ENCODE peak calls at places on chromosomes 6 and 20, in six cellular contexts. One of them, this sample, is unnamed.

GRCh38 chr6:104958720-104959452 is 2.0 kb downstream of the LIN28B start:
- DNase-seq in ovary: no peak
- DNase-seq in transverse colon: no peak
- DNase-seq in HepG2: peak; percentile 68
- DNase-seq in suprapubic skin: no peak
- DNase-seq in A549: peak; percentile 57
- DNase-seq in this sample: no peak

GRCh38 chr6:150541587-150541986 is 58.1 kb upstream of the PLEKHG1 start:
- DNase-seq in ovary: no peak
- DNase-seq in transverse colon: no peak
- DNase-seq in HepG2: peak; percentile 9
- DNase-seq in suprapubic skin: no peak
- DNase-seq in A549: no peak
- DNase-seq in this sample: no peak

GRCh38 chr6:163014736-163015135 is 287.0 kb downstream of the PACRG start:
- DNase-seq in ovary: no peak
- DNase-seq in transverse colon: no peak
- DNase-seq in HepG2: no peak
- DNase-seq in suprapubic skin: no peak
- DNase-seq in A549: no peak
- DNase-seq in this sample: no peak

GRCh38 chr6:2823104-2823850 is 18.4 kb downstream of the SERPINB1 start:
- DNase-seq in ovary: no peak
- DNase-seq in transverse colon: peak; percentile 44
- DNase-seq in HepG2: no peak
- DNase-seq in suprapubic skin: no peak
- DNase-seq in A549: no peak
- DNase-seq in this sample: no peak

GRCh38 chr6:21508753-21509152 is 84.8 kb upstream of the SOX4 start:
- DNase-seq in ovary: no peak
- DNase-seq in transverse colon: no peak
- DNase-seq in HepG2: peak; percentile 29
- DNase-seq in suprapubic skin: no peak
- DNase-seq in A549: no peak
- DNase-seq in this sample: no peak

GRCh38 chr6:26284537-26285142 is 80.4 kb upstream of the BTN3A2 start:
- DNase-seq in ovary: peak; percentile 64
- DNase-seq in transverse colon: peak; percentile 69
- DNase-seq in HepG2: no peak
- DNase-seq in suprapubic skin: peak; percentile 85
- DNase-seq in A549: peak; percentile 72
- DNase-seq in this sample: peak; percentile 83

GRCh38 chr6:28449056-28449455 is 5.8 kb upstream of the ZSCAN23 start:
- DNase-seq in ovary: no peak
- DNase-seq in transverse colon: no peak
- DNase-seq in HepG2: no peak
- DNase-seq in suprapubic skin: no peak
- DNase-seq in A549: no peak
- DNase-seq in this sample: no peak

GRCh38 chr6:7726416-7727149 is 684 bp downstream of the BMP6 start:
- DNase-seq in ovary: peak; percentile 44
- DNase-seq in transverse colon: no peak
- DNase-seq in HepG2: no peak
- DNase-seq in suprapubic skin: no peak
- DNase-seq in A549: peak; percentile 45
- DNase-seq in this sample: no peak

GRCh38 chr6:137095651-137096238 is 51.0 kb upstream of the IL20RA start:
- DNase-seq in ovary: no peak
- DNase-seq in transverse colon: no peak
- DNase-seq in HepG2: no peak
- DNase-seq in suprapubic skin: no peak
- DNase-seq in A549: no peak
- DNase-seq in this sample: no peak

GRCh38 chr6:72856801-72857200 is 234.9 kb downstream of the KCNQ5 start:
- DNase-seq in ovary: no peak
- DNase-seq in transverse colon: no peak
- DNase-seq in HepG2: no peak
- DNase-seq in suprapubic skin: no peak
- DNase-seq in A549: no peak
- DNase-seq in this sample: no peak
- TF ChIP-seq EP300 in ovary: no peak
- TF ChIP-seq EP300 in transverse colon: no peak
- TF ChIP-seq EP300 in HepG2: no peak
- TF ChIP-seq EP300 in suprapubic skin: no peak
- TF ChIP-seq EP300 in A549: no peak
- TF ChIP-seq EP300 in this sample: no peak

GRCh38 chr6:168353041-168353440 is 33.5 kb upstream of the DACT2 start:
- DNase-seq in ovary: no peak
- DNase-seq in transverse colon: no peak
- DNase-seq in HepG2: no peak
- DNase-seq in suprapubic skin: no peak
- DNase-seq in A549: no peak
- DNase-seq in this sample: no peak

GRCh38 chr6:168348186-168348585 is 28.6 kb upstream of the DACT2 start:
- DNase-seq in ovary: no peak
- DNase-seq in transverse colon: no peak
- DNase-seq in HepG2: no peak
- DNase-seq in suprapubic skin: no peak
- DNase-seq in A549: no peak
- DNase-seq in this sample: no peak

GRCh38 chr6:168347053-168347452 is 27.5 kb upstream of the DACT2 start:
- DNase-seq in ovary: no peak
- DNase-seq in transverse colon: no peak
- DNase-seq in HepG2: no peak
- DNase-seq in suprapubic skin: no peak
- DNase-seq in A549: no peak
- DNase-seq in this sample: no peak

GRCh38 chr6:168347615-168348014 is 28.0 kb upstream of the DACT2 start:
- DNase-seq in ovary: no peak
- DNase-seq in transverse colon: no peak
- DNase-seq in HepG2: no peak
- DNase-seq in suprapubic skin: no peak
- DNase-seq in A549: no peak
- DNase-seq in this sample: no peak

DNA sequence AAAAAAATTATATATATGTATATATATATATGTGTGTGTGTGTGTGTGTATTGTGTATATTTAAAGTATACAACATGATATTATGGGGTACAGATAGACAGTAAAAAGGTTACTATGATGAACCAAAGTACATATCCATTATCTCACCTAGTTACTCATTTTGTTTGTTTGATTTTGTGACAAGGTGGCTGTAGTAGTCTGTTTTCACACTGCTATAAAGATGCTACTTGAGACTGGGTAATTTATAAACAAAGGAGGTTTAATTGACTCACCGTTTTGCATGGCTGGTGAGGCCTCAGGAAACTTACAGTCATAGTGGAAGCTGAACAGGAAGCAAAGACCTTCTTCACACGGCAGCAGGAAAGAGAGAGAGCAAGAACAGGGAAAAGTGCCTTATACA is 30.1 kb upstream of the DACT2 start:
- DNase-seq in ovary: no peak
- DNase-seq in transverse colon: no peak
- DNase-seq in HepG2: no peak
- DNase-seq in suprapubic skin: no peak
- DNase-seq in A549: no peak
- DNase-seq in this sample: no peak
- H3K9me3 ChIP-seq in ovary: no peaks in the 10 kb centered on the region
- H3K9me3 ChIP-seq in transverse colon: no peaks in the 10 kb centered on the region
- H3K9me3 ChIP-seq in HepG2: no peaks in the 10 kb centered on the region
- H3K9me3 ChIP-seq in suprapubic skin: no peaks in the 10 kb centered on the region
- H3K9me3 ChIP-seq in A549: no peaks in the 10 kb centered on the region
- H3K9me3 ChIP-seq in this sample: no peaks in the 10 kb centered on the region

GRCh38 chr20:53867741-53868351 is 202.5 kb downstream of the BCAS1 start:
- DNase-seq in ovary: no peak
- DNase-seq in transverse colon: no peak
- DNase-seq in HepG2: no peak
- DNase-seq in suprapubic skin: no peak
- DNase-seq in A549: no peak
- DNase-seq in this sample: no peak

GRCh38 chr20:53869466-53870258 is 200.7 kb downstream of the BCAS1 start:
- DNase-seq in ovary: peak; percentile 40
- DNase-seq in transverse colon: peak; percentile 84
- DNase-seq in HepG2: peak; percentile 96
- DNase-seq in suprapubic skin: no peak
- DNase-seq in A549: peak; percentile 93
- DNase-seq in this sample: no peak

GRCh38 chr20:53866787-53867740 is 203.3 kb downstream of the BCAS1 start:
- DNase-seq in ovary: no peak
- DNase-seq in transverse colon: no peak
- DNase-seq in HepG2: peak; percentile 82
- DNase-seq in suprapubic skin: no peak
- DNase-seq in A549: no peak
- DNase-seq in this sample: no peak

GRCh38 chr20:53870426-53871199 is 199.8 kb downstream of the BCAS1 start:
- DNase-seq in ovary: no peak
- DNase-seq in transverse colon: no peak
- DNase-seq in HepG2: no peak
- DNase-seq in suprapubic skin: no peak
- DNase-seq in A549: no peak
- DNase-seq in this sample: no peak

DNA sequence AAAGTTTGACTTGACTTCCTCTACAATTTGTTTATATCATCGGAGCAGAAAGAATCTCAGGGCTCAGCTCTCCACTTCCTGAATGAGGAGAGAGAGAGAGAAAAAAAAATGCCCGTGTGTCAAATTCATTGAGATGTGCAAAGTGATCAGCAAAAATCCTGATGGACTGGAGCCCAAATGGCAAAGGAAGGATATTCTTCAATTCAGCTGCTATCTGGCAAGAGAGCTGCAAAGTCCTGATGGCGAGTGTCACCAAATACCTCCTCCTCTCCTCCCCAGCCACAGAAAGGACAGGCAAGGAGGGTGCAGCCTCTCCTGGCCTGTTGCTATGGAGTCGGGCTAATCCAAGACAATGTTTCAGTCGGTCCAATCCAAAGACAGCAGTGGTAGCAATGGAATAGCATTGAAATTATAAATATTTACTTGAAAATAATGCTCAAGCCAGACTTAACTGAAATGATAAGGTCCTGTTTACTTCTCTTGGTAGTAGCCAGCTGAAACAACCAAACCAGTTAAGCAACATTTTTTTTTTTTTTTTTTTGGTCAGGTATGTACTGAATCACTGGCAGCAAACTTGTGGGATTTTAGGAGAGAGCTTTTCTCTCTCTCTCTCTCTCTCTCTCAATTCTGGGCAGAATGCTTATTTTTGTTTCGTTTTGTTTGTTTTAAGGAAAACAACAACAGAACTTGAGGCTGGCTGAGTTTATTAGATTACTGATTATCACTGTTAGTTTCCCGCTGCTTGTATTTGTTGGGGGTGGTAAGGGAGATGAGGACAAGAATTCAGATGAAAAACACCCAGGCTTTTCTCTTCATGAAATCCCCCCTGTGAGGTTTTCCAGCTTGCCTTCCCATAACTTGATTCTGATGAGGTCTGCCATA is 204.2 kb downstream of the BCAS1 start:
- DNase-seq in ovary: no peak
- DNase-seq in transverse colon: peak; percentile 53
- DNase-seq in HepG2: peak; percentile 59
- DNase-seq in suprapubic skin: no peak
- DNase-seq in A549: peak; percentile 81
- DNase-seq in this sample: peak; percentile 28
- TF ChIP-seq EP300 in ovary: no peak
- TF ChIP-seq EP300 in transverse colon: no peak
- TF ChIP-seq EP300 in HepG2: no peak
- TF ChIP-seq EP300 in suprapubic skin: no peak
- TF ChIP-seq EP300 in A549: no peak
- TF ChIP-seq EP300 in this sample: no peak

DNA sequence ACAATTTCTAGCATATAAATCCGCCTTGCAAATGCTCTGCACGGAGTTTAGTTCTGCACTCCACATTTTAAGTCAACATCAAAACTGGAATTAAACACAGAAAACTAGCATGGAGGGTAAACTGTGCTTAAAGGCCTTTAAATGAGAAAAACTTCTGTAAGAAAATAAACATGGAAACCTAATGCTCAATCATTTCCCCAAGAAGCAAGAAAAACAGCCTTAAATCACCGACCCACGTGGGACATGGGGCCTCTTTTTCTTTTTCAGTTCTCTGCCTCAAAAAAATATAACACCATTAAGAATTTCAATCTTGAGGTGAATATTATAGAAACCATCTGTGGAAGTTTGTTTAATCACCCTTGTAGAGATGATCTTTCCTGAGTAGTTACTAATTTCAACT is 5.4 kb downstream of the SIM1 start:
- DNase-seq in ovary: no peak
- DNase-seq in transverse colon: no peak
- DNase-seq in HepG2: no peak
- DNase-seq in suprapubic skin: no peak
- DNase-seq in A549: no peak
- DNase-seq in this sample: no peak
- H3K9me3 ChIP-seq in ovary: no peaks in the 10 kb centered on the region
- H3K9me3 ChIP-seq in transverse colon: no peaks in the 10 kb centered on the region
- H3K9me3 ChIP-seq in HepG2: no peaks in the 10 kb centered on the region
- H3K9me3 ChIP-seq in suprapubic skin: no peaks in the 10 kb centered on the region
- H3K9me3 ChIP-seq in A549: no peaks in the 10 kb centered on the region
- H3K9me3 ChIP-seq in this sample: no peaks in the 10 kb centered on the region

GRCh38 chr6:98716341-98716740 is 118.0 kb upstream of the POU3F2 start:
- DNase-seq in ovary: no peak
- DNase-seq in transverse colon: no peak
- DNase-seq in HepG2: peak; percentile 1
- DNase-seq in suprapubic skin: no peak
- DNase-seq in A549: no peak
- DNase-seq in this sample: no peak
- TF ChIP-seq EP300 in ovary: no peak
- TF ChIP-seq EP300 in transverse colon: no peak
- TF ChIP-seq EP300 in HepG2: no peak
- TF ChIP-seq EP300 in suprapubic skin: no peak
- TF ChIP-seq EP300 in A549: no peak
- TF ChIP-seq EP300 in this sample: no peak

DNA sequence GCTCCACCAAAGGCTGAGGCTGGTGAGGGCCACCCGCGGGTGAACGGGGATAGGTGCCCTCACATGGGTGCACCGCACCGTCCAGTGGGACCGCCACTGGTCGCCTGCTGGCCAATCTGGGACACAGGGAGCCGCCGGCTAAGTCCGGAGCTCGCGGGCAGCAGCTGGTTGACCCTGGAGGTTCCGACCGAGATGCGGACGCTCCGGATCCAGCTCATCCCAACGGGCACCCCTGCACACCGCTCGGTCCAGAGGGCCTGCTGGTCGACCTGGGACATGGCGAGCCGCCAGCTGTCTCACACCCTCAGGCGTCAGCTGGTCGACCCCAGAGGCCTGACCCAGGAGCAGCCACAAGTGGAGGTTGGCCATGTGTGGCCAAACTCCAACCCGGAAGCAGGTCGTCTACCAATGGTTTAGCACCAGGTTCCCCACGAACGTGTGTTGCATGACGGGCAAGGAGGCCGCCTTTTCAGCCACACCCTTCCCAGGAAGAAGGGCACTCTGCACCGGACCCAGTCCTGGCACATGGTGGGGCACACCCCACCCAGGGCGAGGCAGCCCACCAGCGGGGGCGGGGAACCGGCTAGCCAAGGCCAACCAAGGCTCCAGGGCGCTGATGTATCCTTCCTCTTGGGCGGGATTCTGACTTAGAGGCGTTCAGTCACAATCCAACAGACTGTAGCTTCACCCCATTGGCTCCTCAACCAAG is 746.0 kb upstream of the DEFB115 start:
- DNase-seq in ovary: no peak
- DNase-seq in transverse colon: no peak
- DNase-seq in HepG2: no peak
- DNase-seq in suprapubic skin: no peak
- DNase-seq in A549: no peak
- DNase-seq in this sample: peak; percentile 84
- H3K9me3 ChIP-seq in ovary: no peaks in the 10 kb centered on the region
- H3K9me3 ChIP-seq in transverse colon: no peaks in the 10 kb centered on the region
- H3K9me3 ChIP-seq in HepG2: peaks cover 45% of the 10 kb centered on the region
- H3K9me3 ChIP-seq in suprapubic skin: no peaks in the 10 kb centered on the region
- H3K9me3 ChIP-seq in A549: no peaks in the 10 kb centered on the region
- H3K9me3 ChIP-seq in this sample: peaks cover 26% of the 10 kb centered on the region

This sample was measured in upper lobe of left lung.